ENCODE peak calls at places on chromosomes 1 and 21, in five cellular contexts. I is stomach, E is IMR-90, V is H1, C is left ventricle myocardium inferior. N is an unnamed sample. For H3K27me3, the result is how much of the 10 kb centered on the place peaks cover.

GRCh38 chr1:241924080-241924808 is 33.3 kb upstream of the BECN2 start:
- DNase-seq in I (no peak), E (no peak), C (no peak), V (no peak), N (no peak)

GRCh38 chr1:230291731-230292620 is 134.2 kb downstream of the PGBD5 start:
- DNase-seq in I (no peak), V (no peak), C (no peak), E (no peak), N (no peak)

GRCh38 chr1:71049951-71050598 is 2.5 kb upstream of the PTGER3 start:
- DNase-seq in V (no peak), E (peak), C (no peak), I (no peak), N (no peak)

GRCh38 chr21:42223826-42224575 is 5.1 kb downstream of the ABCG1 start:
- DNase-seq in V (no peak), E (no peak), C (no peak), I (no peak), N (no peak)

GRCh38 chr1:201845331-201846083 is 16.6 kb downstream of the IPO9 start:
- DNase-seq in C (no peak), I (no peak), V (no peak), E (peak), N (no peak)

GRCh38 chr1:84624876-84625275 is 50.6 kb upstream of the CTBS start:
- DNase-seq in I (no peak), V (no peak), C (no peak), E (no peak), N (no peak)

GRCh38 chr1:213982814-213983588 is 4.8 kb upstream of the PROX1 start:
- DNase-seq in E (no peak), C (peak), V (peak), I (no peak), N (no peak)

GRCh38 chr1:47623174-47623940 is 185.5 kb downstream of the FOXD2 start:
- DNase-seq in E (no peak), C (no peak), V (no peak), I (no peak), N (no peak)

GRCh38 chr1:73472810-73473209 is 725.2 kb downstream of the LRRIQ3 start:
- DNase-seq in E (no peak), C (no peak), I (no peak), V (no peak), N (no peak)

GRCh38 chr1:93463960-93464359 is 16.0 kb downstream of the FNBP1L start:
- DNase-seq in V (no peak), I (no peak), E (peak), C (no peak), N (no peak)

GRCh38 chr1:185267278-185267677 is 49.8 kb downstream of the IVNS1ABP start:
- DNase-seq in E (no peak), I (no peak), V (no peak), C (no peak), N (no peak)

GRCh38 chr1:226723640-226724532 is 15.2 kb downstream of the ITPKB start:
- DNase-seq in V (no peak), C (no peak), I (no peak), E (peak), N (no peak)

GRCh38 chr1:66493731-66494130 is 40.2 kb upstream of the SGIP1 start:
- DNase-seq in C (no peak), E (peak), I (no peak), V (no peak), N (no peak)

GRCh38 chr1:24481098-24481497 is 21.5 kb upstream of the RCAN3 start:
- DNase-seq in C (no peak), E (no peak), V (no peak), I (no peak), N (no peak)

GRCh38 chr1:203650012-203650836 is 23.6 kb downstream of the ATP2B4 start:
- DNase-seq in V (peak), E (peak), I (peak), C (peak), N (peak)

GRCh38 chr1:182731852-182732575 is 47.6 kb upstream of the RGS8 start:
- DNase-seq in V (no peak), I (no peak), C (no peak), E (no peak), N (no peak)

GRCh38 chr1:36154765-36155559 is 998 bp upstream of the MAP7D1 start:
- DNase-seq in V (no peak), E (no peak), I (no peak), C (peak), N (no peak)

GRCh38 chr1:24918995-24919605 is 11.0 kb downstream of the RUNX3 start:
- DNase-seq in C (no peak), E (no peak), I (no peak), V (no peak), N (no peak)

GRCh38 chr1:15963968-15964648 is 11.8 kb downstream of the ZBTB17 start:
- DNase-seq in C (no peak), E (no peak), V (no peak), I (no peak), N (peak)

GRCh38 chr1:109655624-109656519 is at the start of gene GSTM4:
- DNase-seq in E (peak), C (peak), I (peak), V (peak), N (peak)

GRCh38 chr1:94039514-94039870 is 81.5 kb downstream of the ABCA4 start:
- DNase-seq in V (peak), C (peak), I (peak), E (peak), N (no peak)

GRCh38 chr1:16289959-16290358 is 53.0 kb upstream of the CPLANE2 start:
- DNase-seq in I (no peak), V (no peak), E (no peak), C (no peak), N (no peak)

GRCh38 chr1:207825719-207826556 is 74.1 kb downstream of the CD46 start:
- DNase-seq in V (no peak), C (peak), I (peak), E (peak), N (peak)

GRCh38 chr1:221035680-221036153 is 156.5 kb downstream of the HLX start:
- DNase-seq in V (no peak), C (no peak), E (peak), I (no peak), N (no peak)

GRCh38 chr1:40404670-40405462 is 31.3 kb downstream of the SMAP2 start:
- DNase-seq in C (no peak), I (no peak), V (no peak), E (peak), N (no peak)

GRCh38 chr1:230758705-230759354 is 11.6 kb downstream of the CAPN9 start:
- DNase-seq in V (no peak), E (no peak), C (no peak), I (no peak), N (no peak)

GRCh38 chr1:27527223-27527856 is 37.4 kb upstream of the WASF2 start:
- DNase-seq in E (peak), I (no peak), V (peak), C (peak), N (peak)

GRCh38 chr1:205526431-205526830 is 22.0 kb downstream of the CDK18 start:
- DNase-seq in C (peak), E (no peak), I (no peak), V (no peak), N (no peak)

GRCh38 chr1:6454856-6455751 is 10.9 kb downstream of the TNFRSF25 start:
- DNase-seq in C (no peak), V (no peak), I (no peak), E (no peak), N (no peak)

GRCh38 chr1:19429611-19430010 is 55.7 kb downstream of the CAPZB start:
- DNase-seq in V (no peak), C (no peak), I (no peak), E (no peak), N (no peak)

GRCh38 chr21:36330904-36331303 is 10.9 kb downstream of the MORC3 start:
- DNase-seq in C (peak), V (no peak), I (peak), E (peak), N (no peak)

GRCh38 chr21:17416139-17416538 is 96.7 kb upstream of the CXADR start:
- DNase-seq in I (no peak), V (no peak), E (peak), C (no peak), N (no peak)

GRCh38 chr1:109589679-109590078 is 29.7 kb downstream of the GNAT2 start:
- DNase-seq in V (no peak), C (no peak), I (no peak), E (no peak), N (no peak)

GRCh38 chr1:6466023-6466422 is at the start of gene TNFRSF25:
- DNase-seq in V (peak), E (no peak), I (no peak), C (no peak), N (no peak)

GRCh38 chr1:83931658-83932253 is 67.2 kb downstream of the TTLL7 start:
- DNase-seq in V (no peak), I (no peak), E (peak), C (no peak), N (peak)

GRCh38 chr1:239225396-239225795 is 161.0 kb upstream of the CHRM3 start:
- DNase-seq in C (no peak), E (no peak), V (no peak), I (no peak), N (no peak)
- H3K4me3 ChIP-seq in C (no peak), E (no peak), V (no peak), I (no peak), N (no peak)

GRCh38 chr21:45556302-45556644 is 14.0 kb upstream of the SLC19A1 start:
- DNase-seq in E (no peak), V (peak), I (no peak), C (no peak), N (no peak)
- TF ChIP-seq CTCF in E (no peak), V (no peak), I (no peak), C (no peak), N (no peak)

GRCh38 chr1:29828526-29829447 is 592.5 kb downstream of the PTPRU start:
- DNase-seq in C (no peak), E (no peak), V (peak), I (peak), N (no peak)
- H3K27me3 ChIP-seq in C (half or more), E (under half), V (under half), I (half or more), N (under half)

GRCh38 chr1:246072456-246072855 is 434.6 kb downstream of the SMYD3 start:
- DNase-seq in V (no peak), C (no peak), E (no peak), I (no peak), N (no peak)
- H3K4me3 ChIP-seq in V (no peak), C (no peak), E (no peak), I (no peak), N (no peak)

DNA sequence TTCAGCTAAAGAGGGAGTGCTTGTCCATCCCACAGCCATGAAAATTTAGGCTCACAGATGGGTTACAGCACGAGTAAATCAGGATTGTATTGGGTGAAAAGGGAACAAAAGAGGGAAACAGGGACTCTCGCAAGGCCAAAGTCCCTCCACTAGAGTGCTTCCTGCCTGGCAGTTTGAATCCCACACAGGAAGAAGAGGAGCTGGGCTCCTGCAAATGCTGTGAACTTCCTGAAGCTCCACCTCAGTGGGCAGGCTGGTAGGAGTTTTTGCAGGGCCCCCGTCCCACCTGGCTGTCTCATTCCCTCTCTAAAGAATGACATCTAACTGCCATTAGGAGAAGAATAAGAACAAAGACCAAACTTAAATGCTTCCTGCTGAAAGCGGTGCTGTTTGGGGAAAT is 712.0 kb upstream of the PRMT6 start:
- DNase-seq in C (no peak), V (no peak), I (no peak), E (no peak), N (no peak)
- TF ChIP-seq CTCF in C (no peak), V (no peak), I (no peak), E (no peak), N (no peak)

GRCh38 chr21:31877558-31877957 is 4.7 kb downstream of the HUNK start:
- DNase-seq in C (no peak), I (no peak), V (no peak), E (no peak), N (no peak)
- H3K27me3 ChIP-seq in C (half or more), I (under half), V (under half), E (under half), N (under half)

DNA sequence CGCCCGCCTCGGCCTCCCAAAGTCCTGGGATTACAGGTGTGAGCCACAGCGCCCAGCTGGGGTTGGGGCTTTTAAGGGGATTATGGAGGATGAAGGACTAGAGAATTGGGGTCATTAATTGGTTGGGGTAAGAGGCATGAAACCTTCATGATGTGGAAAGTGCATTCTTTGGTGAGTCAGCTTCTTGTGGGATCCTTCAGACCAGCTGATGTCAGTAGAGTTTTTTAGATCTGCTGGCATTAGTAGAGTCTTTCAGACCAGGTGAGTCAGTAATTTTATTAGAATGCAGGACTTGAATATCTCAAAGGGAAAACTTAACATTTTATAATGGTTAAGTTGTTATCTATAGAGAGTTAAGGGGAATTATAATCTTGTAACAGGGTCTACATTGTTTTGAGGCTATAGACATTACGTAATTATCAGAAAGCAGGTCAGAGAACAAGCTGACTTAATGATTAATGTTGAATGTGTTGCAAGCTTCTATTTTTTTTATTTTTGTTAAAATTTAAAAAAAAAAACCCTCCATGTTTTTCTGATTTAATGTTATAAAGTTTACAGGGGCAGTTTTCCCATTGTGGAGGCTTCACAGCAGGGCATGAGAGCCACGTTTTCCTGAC is 160.9 kb upstream of the FMN2 start:
- DNase-seq in E (peak), I (no peak), V (no peak), C (no peak), N (no peak)
- H3K4me3 ChIP-seq in E (no peak), I (no peak), V (no peak), C (no peak), N (no peak)

DNA sequence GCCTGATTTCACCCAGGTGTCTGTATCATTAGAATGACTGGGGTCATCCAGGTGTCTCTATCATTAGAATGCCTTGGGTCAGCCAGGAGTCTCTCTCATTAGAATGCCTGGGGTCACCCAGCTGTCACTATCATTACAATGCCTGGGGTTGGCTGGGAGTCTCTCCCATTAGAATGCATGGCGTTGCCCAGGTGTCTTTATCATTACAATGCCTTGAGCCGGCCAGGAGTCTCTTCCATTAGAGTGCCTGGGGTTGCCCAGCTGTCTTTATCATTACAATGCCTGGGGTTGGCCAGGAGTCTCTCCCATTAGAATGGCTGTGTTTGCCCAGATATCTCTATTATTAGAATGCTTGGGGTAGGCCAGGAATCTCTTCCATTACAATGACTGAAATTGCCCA is 61.6 kb downstream of the RNF187 start:
- DNase-seq in E (no peak), I (no peak), V (no peak), C (no peak), N (no peak)
- TF ChIP-seq CTCF in E (no peak), I (no peak), V (no peak), C (no peak), N (no peak)

DNA sequence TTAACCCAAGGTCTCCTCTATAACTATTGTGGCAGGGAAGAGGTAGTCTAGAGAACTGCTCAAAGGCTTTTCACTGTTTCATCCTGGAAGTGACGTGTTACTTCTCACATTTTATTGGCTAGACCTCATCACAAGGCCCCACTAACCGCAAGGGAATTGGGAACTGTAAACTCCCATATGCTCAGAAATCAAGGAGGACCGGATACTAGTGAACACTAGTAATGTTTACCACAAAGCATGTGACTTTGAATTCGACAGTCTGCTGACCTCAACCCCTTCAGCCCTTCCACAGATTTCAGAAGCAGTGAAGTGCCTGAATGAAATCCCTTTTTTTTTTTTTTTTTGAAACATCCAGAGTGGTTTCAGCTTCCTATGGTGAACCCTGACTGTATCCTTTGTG is 3.4 kb upstream of the EEIG2 start:
- DNase-seq in I (no peak), E (no peak), C (no peak), V (no peak), N (no peak)
- H3K27me3 ChIP-seq in I (under half), E (under half), C (under half), V (under half), N (under half)

N was measured in GM06990.